ENCODE peak calls at places on chromosomes 16 and 17, in ten cellular contexts. C is mammary epithelial cell, D is heart right ventricle, V is lower leg skin, U is breast epithelium, M is stomach, B is coronary artery, P is OCI-LY7, T is IMR-90, K is lower lobe of right lung. S is an unnamed sample.

GRCh38 chr17:45261577-45262515 is at the start of gene SPATA32:
- DNase-seq in C (no peak), D (peak; percentile 71), V (peak; percentile 91), U (no peak), M (peak; percentile 73), B (no peak), P (peak; percentile 54), T (peak; percentile 29), K (peak; percentile 84), S (peak; percentile 71)

GRCh38 chr16:2964416-2965223 is 545 bp downstream of the KREMEN2 start:
- DNase-seq in C (peak; percentile 70), D (no peak), V (peak; percentile 84), U (no peak), M (peak; percentile 39), B (no peak), P (peak; percentile 72), T (no peak), K (peak; percentile 57), S (peak; percentile 37)

GRCh38 chr16:49315602-49316001 is 34.0 kb upstream of the CBLN1 start:
- DNase-seq in C (no peak), D (no peak), V (no peak), U (no peak), M (no peak), B (no peak), P (no peak), T (no peak), K (no peak), S (no peak)

GRCh38 chr16:695355-696089 is 5.3 kb upstream of the WDR24 start:
- DNase-seq in C (peak; percentile 69), D (no peak), V (peak; percentile 95), U (peak; percentile 49), M (peak; percentile 76), B (no peak), P (no peak), T (no peak), K (peak; percentile 74), S (peak; percentile 90)

GRCh38 chr17:44829558-44830358 is at the start of gene GJC1:
- DNase-seq in C (peak; percentile 45), D (peak; percentile 62), V (no peak), U (no peak), M (no peak), B (no peak), P (peak; percentile 62), T (no peak), K (no peak), S (no peak)

GRCh38 chr17:58759522-58759921 is 3.9 kb downstream of the PPM1E start:
- DNase-seq in C (no peak), D (no peak), V (no peak), U (no peak), M (no peak), B (no peak), P (no peak), T (no peak), K (no peak), S (no peak)

GRCh38 chr17:9878791-9879525 is 26.1 kb downstream of the RCVRN start:
- DNase-seq in C (no peak), D (no peak), V (peak; percentile 23), U (no peak), M (no peak), B (no peak), P (no peak), T (peak; percentile 12), K (no peak), S (no peak)

GRCh38 chr17:75785770-75786538 is 1.3 kb downstream of the UNK start:
- DNase-seq in C (peak; percentile 44), D (no peak), V (no peak), U (no peak), M (no peak), B (no peak), P (peak; percentile 55), T (peak; percentile 68), K (no peak), S (no peak)

GRCh38 chr16:23484501-23485256 is 25.6 kb downstream of the GGA2 start:
- DNase-seq in C (no peak), D (no peak), V (no peak), U (no peak), M (no peak), B (no peak), P (no peak), T (no peak), K (no peak), S (no peak)

GRCh38 chr16:64152010-64152767 is 969.7 kb downstream of the CDH11 start:
- DNase-seq in C (no peak), D (no peak), V (no peak), U (no peak), M (no peak), B (no peak), P (no peak), T (no peak), K (no peak), S (no peak)

GRCh38 chr16:72963508-72963907 is 84.4 kb downstream of the ZFHX3 start:
- DNase-seq in C (no peak), D (no peak), V (no peak), U (no peak), M (no peak), B (no peak), P (no peak), T (no peak), K (no peak), S (no peak)

GRCh38 chr16:30902070-30902972 is 5.9 kb downstream of the CTF1 start:
- DNase-seq in C (peak; percentile 31), D (peak; percentile 79), V (no peak), U (peak; percentile 34), M (peak; percentile 77), B (no peak), P (no peak), T (peak; percentile 63), K (peak; percentile 83), S (peak; percentile 62)

GRCh38 chr17:64336760-64337413 is 53.8 kb downstream of the PECAM1 start:
- DNase-seq in C (no peak), D (no peak), V (no peak), U (no peak), M (no peak), B (no peak), P (peak; percentile 19), T (no peak), K (no peak), S (no peak)

GRCh38 chr17:66339563-66339962 is 37.1 kb downstream of the PRKCA start:
- DNase-seq in C (no peak), D (no peak), V (no peak), U (no peak), M (no peak), B (no peak), P (no peak), T (no peak), K (no peak), S (no peak)

DNA sequence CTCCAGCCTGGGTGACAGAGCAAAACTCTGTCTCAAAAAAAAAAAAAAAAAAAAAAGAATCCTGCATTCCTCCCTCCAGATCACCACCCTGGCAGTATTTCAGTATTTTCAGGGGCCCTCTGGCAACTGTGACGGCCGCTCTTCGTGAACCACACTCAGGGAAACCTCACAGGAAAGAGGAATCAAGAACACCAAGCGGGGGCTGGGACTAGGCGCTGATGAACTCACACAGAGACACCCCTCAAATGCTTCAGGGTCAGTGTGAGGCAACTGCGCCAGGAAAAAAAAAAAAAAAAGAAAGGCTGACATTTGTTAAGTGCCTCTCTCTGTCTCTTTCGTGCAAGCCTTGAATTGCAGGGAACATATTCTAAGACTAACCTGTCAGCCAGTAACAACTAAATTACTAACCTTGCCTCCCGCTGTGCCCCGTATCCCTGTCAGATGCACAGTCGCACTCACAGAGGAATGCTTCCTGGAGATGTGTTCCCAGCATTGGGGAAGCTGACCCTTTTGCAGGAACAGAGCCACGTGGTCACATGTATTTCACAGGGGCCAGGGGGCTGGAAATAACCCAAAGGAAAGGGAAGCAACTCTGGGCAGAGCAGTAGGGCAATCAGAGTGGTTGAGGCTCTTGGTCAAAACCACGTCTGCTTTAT is 247.9 kb downstream of the XYLT1 start:
- DNase-seq in C (no peak), D (no peak), V (no peak), U (no peak), M (no peak), B (no peak), P (no peak), T (no peak), K (no peak), S (no peak)
- H3K4me3 ChIP-seq in C (no peak overlapping the region), D (no peak overlapping the region), V (no peak overlapping the region), U (no peak overlapping the region), M (no peak overlapping the region), B (no peak overlapping the region), P (no peak overlapping the region), T (no peak overlapping the region), K (no peak overlapping the region), S (no peak overlapping the region)

GRCh38 chr17:39700148-39700987 is 504 bp downstream of the ERBB2 start:
- DNase-seq in C (peak; percentile 17), D (no peak), V (no peak), U (no peak), M (no peak), B (no peak), P (no peak), T (peak; percentile 7), K (no peak), S (no peak)
- H3K4me3 ChIP-seq in C (peak overlapping the region; percentile 86), D (peak overlapping the region; percentile 93), V (peak overlapping the region; percentile 68), U (peak overlapping the region; percentile 97), M (peak overlapping the region; percentile 84), B (peak overlapping the region; percentile 100), P (no peak overlapping the region), T (peak overlapping the region; percentile 90), K (peak overlapping the region; percentile 86), S (peak overlapping the region; percentile 69)

GRCh38 chr16:78106659-78107058 is 7.2 kb downstream of the WWOX start:
- DNase-seq in C (no peak), D (no peak), V (no peak), U (no peak), M (no peak), B (no peak), P (no peak), T (no peak), K (no peak), S (no peak)
- H3K4me3 ChIP-seq in C (no peak overlapping the region), D (no peak overlapping the region), V (no peak overlapping the region), U (no peak overlapping the region), M (no peak overlapping the region), B (no peak overlapping the region), P (no peak overlapping the region), T (no peak overlapping the region), K (no peak overlapping the region), S (no peak overlapping the region)

GRCh38 chr17:7444682-7445010 is 215 bp upstream of the CHRNB1 start:
- DNase-seq in C (no peak), D (no peak), V (no peak), U (no peak), M (no peak), B (no peak), P (no peak), T (no peak), K (no peak), S (no peak)
- H3K4me3 ChIP-seq in C (no peak overlapping the region), D (peak overlapping the region; percentile 61), V (no peak overlapping the region), U (peak overlapping the region; percentile 54), M (peak overlapping the region; percentile 31), B (peak overlapping the region; percentile 72), P (no peak overlapping the region), T (no peak overlapping the region), K (peak overlapping the region; percentile 50), S (no peak overlapping the region)

GRCh38 chr16:27721548-27722265 is 171.8 kb downstream of the KATNIP start:
- DNase-seq in C (no peak), D (peak; percentile 63), V (peak; percentile 93), U (peak; percentile 42), M (peak; percentile 34), B (peak; percentile 85), P (no peak), T (peak; percentile 78), K (no peak), S (peak; percentile 71)
- H3K4me3 ChIP-seq in C (no peak overlapping the region), D (peak overlapping the region; percentile 20), V (no peak overlapping the region), U (peak overlapping the region; percentile 28), M (peak overlapping the region; percentile 23), B (no peak overlapping the region), P (no peak overlapping the region), T (no peak overlapping the region), K (no peak overlapping the region), S (no peak overlapping the region)